ENCODE peak calls at places on chromosomes 5 and 9, in eight cellular contexts. One of them, this sample, is unnamed. For H3K36me3, the result is how much of the 10 kb centered on the place peaks cover.

GRCh38 chr9:36858805-36859375 is 175.2 kb downstream of the PAX5 start:
- DNase-seq in kidney epithelial cell: no peak
- DNase-seq in K562: no peak
- DNase-seq in cardiac muscle cell: no peak
- DNase-seq in CD4-positive, alpha-beta memory T cell: no peak
- DNase-seq in OCI-LY7: no peak
- DNase-seq in tibial nerve: no peak
- DNase-seq in aorta: no peak
- DNase-seq in this sample: no peak

GRCh38 chr9:97412628-97413382 is 909 bp downstream of the TDRD7 start:
- DNase-seq in kidney epithelial cell: no peak
- DNase-seq in K562: peak
- DNase-seq in CD4-positive, alpha-beta memory T cell: no peak
- DNase-seq in tibial nerve: no peak
- DNase-seq in aorta: no peak
- DNase-seq in OCI-LY7: peak
- DNase-seq in cardiac muscle cell: no peak
- DNase-seq in this sample: peak

GRCh38 chr9:6055213-6055612 is 39.8 kb upstream of the RANBP6 start:
- DNase-seq in CD4-positive, alpha-beta memory T cell: peak
- DNase-seq in cardiac muscle cell: peak
- DNase-seq in tibial nerve: no peak
- DNase-seq in kidney epithelial cell: peak
- DNase-seq in OCI-LY7: peak
- DNase-seq in aorta: no peak
- DNase-seq in K562: peak
- DNase-seq in this sample: peak

GRCh38 chr5:178569485-178569884 is 20.7 kb downstream of the COL23A1 start:
- DNase-seq in tibial nerve: no peak
- DNase-seq in CD4-positive, alpha-beta memory T cell: no peak
- DNase-seq in OCI-LY7: no peak
- DNase-seq in aorta: no peak
- DNase-seq in K562: no peak
- DNase-seq in cardiac muscle cell: no peak
- DNase-seq in kidney epithelial cell: no peak
- DNase-seq in this sample: no peak

GRCh38 chr9:37404590-37404989 is 17.9 kb upstream of the GRHPR start:
- DNase-seq in OCI-LY7: peak
- DNase-seq in CD4-positive, alpha-beta memory T cell: no peak
- DNase-seq in K562: no peak
- DNase-seq in cardiac muscle cell: no peak
- DNase-seq in tibial nerve: no peak
- DNase-seq in aorta: no peak
- DNase-seq in kidney epithelial cell: no peak
- DNase-seq in this sample: no peak

GRCh38 chr9:9719373-9720112 is 893.3 kb downstream of the PTPRD start:
- DNase-seq in CD4-positive, alpha-beta memory T cell: no peak
- DNase-seq in kidney epithelial cell: no peak
- DNase-seq in aorta: no peak
- DNase-seq in K562: no peak
- DNase-seq in tibial nerve: no peak
- DNase-seq in cardiac muscle cell: no peak
- DNase-seq in OCI-LY7: no peak
- DNase-seq in this sample: no peak

GRCh38 chr9:127007638-127008037 is 93.1 kb downstream of the RALGPS1 start:
- DNase-seq in aorta: no peak
- DNase-seq in OCI-LY7: no peak
- DNase-seq in CD4-positive, alpha-beta memory T cell: no peak
- DNase-seq in cardiac muscle cell: no peak
- DNase-seq in tibial nerve: no peak
- DNase-seq in K562: no peak
- DNase-seq in kidney epithelial cell: no peak
- DNase-seq in this sample: no peak

GRCh38 chr5:119179857-119180641 is 109.2 kb downstream of the DMXL1 start:
- DNase-seq in K562: peak
- DNase-seq in CD4-positive, alpha-beta memory T cell: no peak
- DNase-seq in kidney epithelial cell: no peak
- DNase-seq in cardiac muscle cell: no peak
- DNase-seq in aorta: no peak
- DNase-seq in OCI-LY7: no peak
- DNase-seq in tibial nerve: no peak
- DNase-seq in this sample: no peak

GRCh38 chr5:14122089-14122488 is 21.1 kb upstream of the TRIO start:
- DNase-seq in tibial nerve: no peak
- DNase-seq in CD4-positive, alpha-beta memory T cell: no peak
- DNase-seq in cardiac muscle cell: no peak
- DNase-seq in aorta: no peak
- DNase-seq in OCI-LY7: no peak
- DNase-seq in K562: no peak
- DNase-seq in kidney epithelial cell: no peak
- DNase-seq in this sample: no peak

GRCh38 chr5:154826-155225 is 36.5 kb upstream of the LRRC14B start:
- DNase-seq in K562: no peak
- DNase-seq in aorta: no peak
- DNase-seq in cardiac muscle cell: no peak
- DNase-seq in tibial nerve: no peak
- DNase-seq in kidney epithelial cell: no peak
- DNase-seq in CD4-positive, alpha-beta memory T cell: no peak
- DNase-seq in OCI-LY7: no peak
- DNase-seq in this sample: peak

GRCh38 chr9:129716091-129716490 is 36.8 kb downstream of the PTGES start:
- DNase-seq in cardiac muscle cell: no peak
- DNase-seq in aorta: no peak
- DNase-seq in OCI-LY7: no peak
- DNase-seq in kidney epithelial cell: no peak
- DNase-seq in CD4-positive, alpha-beta memory T cell: no peak
- DNase-seq in tibial nerve: no peak
- DNase-seq in K562: no peak
- DNase-seq in this sample: no peak

GRCh38 chr5:112933651-112934365 is 11.8 kb upstream of the REEP5 start:
- DNase-seq in CD4-positive, alpha-beta memory T cell: no peak
- DNase-seq in cardiac muscle cell: no peak
- DNase-seq in tibial nerve: no peak
- DNase-seq in aorta: no peak
- DNase-seq in K562: no peak
- DNase-seq in kidney epithelial cell: no peak
- DNase-seq in OCI-LY7: no peak
- DNase-seq in this sample: no peak

GRCh38 chr9:98700801-98701200 is 7.9 kb downstream of the GABBR2 start:
- DNase-seq in OCI-LY7: no peak
- DNase-seq in CD4-positive, alpha-beta memory T cell: no peak
- DNase-seq in kidney epithelial cell: no peak
- DNase-seq in K562: no peak
- DNase-seq in tibial nerve: no peak
- DNase-seq in cardiac muscle cell: no peak
- DNase-seq in aorta: no peak
- DNase-seq in this sample: no peak

GRCh38 chr9:5511935-5512580 is 1.7 kb downstream of the PDCD1LG2 start:
- DNase-seq in OCI-LY7: no peak
- DNase-seq in cardiac muscle cell: no peak
- DNase-seq in tibial nerve: no peak
- DNase-seq in K562: no peak
- DNase-seq in aorta: no peak
- DNase-seq in CD4-positive, alpha-beta memory T cell: no peak
- DNase-seq in kidney epithelial cell: no peak
- DNase-seq in this sample: no peak

GRCh38 chr5:109853362-109853761 is 163.6 kb downstream of the MAN2A1 start:
- DNase-seq in cardiac muscle cell: no peak
- DNase-seq in tibial nerve: no peak
- DNase-seq in kidney epithelial cell: no peak
- DNase-seq in CD4-positive, alpha-beta memory T cell: no peak
- DNase-seq in K562: no peak
- DNase-seq in aorta: no peak
- DNase-seq in OCI-LY7: no peak
- DNase-seq in this sample: no peak

GRCh38 chr5:109852371-109853160 is 162.8 kb downstream of the MAN2A1 start:
- DNase-seq in cardiac muscle cell: no peak
- DNase-seq in kidney epithelial cell: no peak
- DNase-seq in OCI-LY7: no peak
- DNase-seq in K562: no peak
- DNase-seq in aorta: no peak
- DNase-seq in tibial nerve: no peak
- DNase-seq in CD4-positive, alpha-beta memory T cell: no peak
- DNase-seq in this sample: no peak

GRCh38 chr5:109857405-109858031 is 167.8 kb downstream of the MAN2A1 start:
- DNase-seq in cardiac muscle cell: no peak
- DNase-seq in kidney epithelial cell: no peak
- DNase-seq in OCI-LY7: no peak
- DNase-seq in K562: no peak
- DNase-seq in CD4-positive, alpha-beta memory T cell: peak
- DNase-seq in aorta: no peak
- DNase-seq in tibial nerve: no peak
- DNase-seq in this sample: no peak

GRCh38 chr5:109859537-109859936 is 169.8 kb downstream of the MAN2A1 start:
- DNase-seq in aorta: no peak
- DNase-seq in CD4-positive, alpha-beta memory T cell: no peak
- DNase-seq in OCI-LY7: no peak
- DNase-seq in tibial nerve: no peak
- DNase-seq in kidney epithelial cell: no peak
- DNase-seq in K562: no peak
- DNase-seq in cardiac muscle cell: no peak
- DNase-seq in this sample: no peak

GRCh38 chr5:109855056-109855455 is 165.3 kb downstream of the MAN2A1 start:
- DNase-seq in OCI-LY7: no peak
- DNase-seq in aorta: no peak
- DNase-seq in K562: no peak
- DNase-seq in cardiac muscle cell: no peak
- DNase-seq in CD4-positive, alpha-beta memory T cell: no peak
- DNase-seq in kidney epithelial cell: no peak
- DNase-seq in tibial nerve: no peak
- DNase-seq in this sample: no peak
- H3K36me3 ChIP-seq in OCI-LY7: half or more
- H3K36me3 ChIP-seq in aorta: under half
- H3K36me3 ChIP-seq in K562: under half
- H3K36me3 ChIP-seq in cardiac muscle cell: under half
- H3K36me3 ChIP-seq in CD4-positive, alpha-beta memory T cell: under half
- H3K36me3 ChIP-seq in kidney epithelial cell: under half
- H3K36me3 ChIP-seq in tibial nerve: half or more
- H3K36me3 ChIP-seq in this sample: under half

GRCh38 chr5:86008293-86008692 is 609.4 kb upstream of the COX7C start:
- DNase-seq in OCI-LY7: no peak
- DNase-seq in CD4-positive, alpha-beta memory T cell: no peak
- DNase-seq in kidney epithelial cell: no peak
- DNase-seq in aorta: no peak
- DNase-seq in cardiac muscle cell: no peak
- DNase-seq in tibial nerve: no peak
- DNase-seq in K562: no peak
- DNase-seq in this sample: no peak

GRCh38 chr5:86011937-86012336 is 605.8 kb upstream of the COX7C start:
- DNase-seq in cardiac muscle cell: no peak
- DNase-seq in aorta: no peak
- DNase-seq in K562: no peak
- DNase-seq in kidney epithelial cell: no peak
- DNase-seq in tibial nerve: no peak
- DNase-seq in CD4-positive, alpha-beta memory T cell: no peak
- DNase-seq in OCI-LY7: no peak
- DNase-seq in this sample: no peak

DNA sequence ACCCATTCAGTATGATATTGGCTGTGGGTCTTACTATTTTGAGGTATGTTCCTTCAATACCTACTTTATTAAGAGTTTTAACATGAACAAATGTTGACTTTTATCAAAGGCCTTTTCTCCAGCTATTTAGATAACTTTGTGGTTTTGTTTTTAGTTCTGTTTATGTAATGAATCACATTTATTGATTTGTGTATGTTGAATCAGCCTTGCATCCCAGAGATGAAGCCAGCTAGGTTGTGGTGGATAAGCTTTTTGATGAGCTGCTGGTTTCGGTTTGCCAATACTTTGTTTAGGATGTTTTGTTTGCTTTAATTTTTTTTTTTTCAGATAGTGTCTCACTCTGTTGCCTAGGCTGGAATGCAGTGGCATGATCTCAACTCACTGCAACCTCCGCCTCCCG is 609.0 kb upstream of the COX7C start:
- DNase-seq in tibial nerve: no peak
- DNase-seq in K562: no peak
- DNase-seq in OCI-LY7: no peak
- DNase-seq in cardiac muscle cell: no peak
- DNase-seq in CD4-positive, alpha-beta memory T cell: no peak
- DNase-seq in kidney epithelial cell: no peak
- DNase-seq in aorta: no peak
- DNase-seq in this sample: no peak
- H3K4me3 ChIP-seq in tibial nerve: no peak
- H3K4me3 ChIP-seq in K562: no peak
- H3K4me3 ChIP-seq in OCI-LY7: no peak
- H3K4me3 ChIP-seq in cardiac muscle cell: no peak
- H3K4me3 ChIP-seq in CD4-positive, alpha-beta memory T cell: no peak
- H3K4me3 ChIP-seq in kidney epithelial cell: no peak
- H3K4me3 ChIP-seq in aorta: no peak
- H3K4me3 ChIP-seq in this sample: no peak

DNA sequence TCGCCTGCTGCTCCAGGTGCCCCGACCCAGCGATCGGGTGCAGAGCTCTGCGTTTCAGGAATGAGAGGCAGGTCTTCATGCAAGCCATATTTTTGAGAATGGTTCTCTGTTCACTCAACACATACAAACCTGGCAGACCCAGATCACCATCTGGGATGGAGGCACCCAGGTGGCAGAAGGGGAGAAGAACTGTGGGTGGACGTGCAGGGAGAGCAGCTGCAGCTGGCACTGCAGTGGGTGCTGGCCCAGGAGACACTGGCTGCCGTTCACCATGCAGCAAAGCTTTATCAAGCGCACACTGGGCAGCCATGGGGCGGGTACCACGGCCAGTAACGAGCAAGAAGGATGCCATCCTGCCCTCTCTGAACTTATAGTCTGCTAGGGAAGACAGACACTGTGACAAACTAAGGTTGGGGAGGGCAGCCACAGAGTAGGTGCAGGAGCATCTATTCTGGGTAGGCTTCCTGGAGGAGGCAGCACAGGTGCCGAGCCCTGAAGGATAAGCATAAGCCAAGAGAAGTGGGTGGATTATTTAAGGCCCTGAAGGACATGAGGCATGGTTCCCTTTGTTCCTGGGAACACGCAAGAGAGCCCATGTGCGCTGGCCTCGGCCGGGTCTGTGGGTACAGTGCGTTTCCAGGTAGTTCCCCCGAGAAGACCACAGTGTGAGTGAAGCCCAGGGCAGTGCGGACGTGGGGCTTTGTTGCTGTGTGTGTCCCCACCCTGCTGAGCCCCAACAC is 46.2 kb upstream of the FCN2 start:
- DNase-seq in kidney epithelial cell: no peak
- DNase-seq in CD4-positive, alpha-beta memory T cell: no peak
- DNase-seq in cardiac muscle cell: no peak
- DNase-seq in K562: no peak
- DNase-seq in aorta: no peak
- DNase-seq in OCI-LY7: no peak
- DNase-seq in tibial nerve: no peak
- DNase-seq in this sample: no peak
- H3K36me3 ChIP-seq in kidney epithelial cell: under half
- H3K36me3 ChIP-seq in CD4-positive, alpha-beta memory T cell: under half
- H3K36me3 ChIP-seq in cardiac muscle cell: under half
- H3K36me3 ChIP-seq in K562: under half
- H3K36me3 ChIP-seq in aorta: under half
- H3K36me3 ChIP-seq in OCI-LY7: under half
- H3K36me3 ChIP-seq in tibial nerve: half or more
- H3K36me3 ChIP-seq in this sample: under half

DNA sequence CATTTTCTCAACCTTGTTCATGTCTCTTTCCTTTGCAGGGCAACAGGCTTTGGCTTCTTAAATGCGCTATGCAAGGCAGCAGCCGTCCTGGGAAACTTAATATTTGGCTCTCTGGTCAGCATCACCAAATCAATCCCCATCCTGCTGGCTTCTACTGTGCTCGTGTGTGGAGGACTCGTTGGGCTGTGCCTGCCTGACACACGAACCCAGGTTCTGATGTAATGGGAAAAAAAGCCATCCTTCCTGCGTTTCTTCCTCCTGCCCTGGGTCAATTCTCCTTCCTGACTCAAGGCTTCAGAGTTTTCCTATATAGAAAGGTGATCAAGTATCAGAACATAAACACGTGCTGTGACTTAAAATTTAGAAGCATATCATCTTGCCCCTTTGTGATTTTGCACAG is 77.8 kb upstream of the IQGAP2 start:
- DNase-seq in tibial nerve: no peak
- DNase-seq in kidney epithelial cell: no peak
- DNase-seq in aorta: no peak
- DNase-seq in OCI-LY7: no peak
- DNase-seq in K562: no peak
- DNase-seq in CD4-positive, alpha-beta memory T cell: no peak
- DNase-seq in cardiac muscle cell: no peak
- DNase-seq in this sample: no peak
- H3K4me3 ChIP-seq in tibial nerve: no peak
- H3K4me3 ChIP-seq in kidney epithelial cell: no peak
- H3K4me3 ChIP-seq in aorta: no peak
- H3K4me3 ChIP-seq in OCI-LY7: no peak
- H3K4me3 ChIP-seq in K562: no peak
- H3K4me3 ChIP-seq in CD4-positive, alpha-beta memory T cell: no peak
- H3K4me3 ChIP-seq in cardiac muscle cell: no peak
- H3K4me3 ChIP-seq in this sample: no peak